ENCODE peak calls at places on chromosomes 6 and 20, in seven cellular contexts. J is trophoblast cell, H is uterus, I is PC-3, E is fibroblast of lung, R is HCT116, T is OCI-LY7. A is an unnamed sample.
A peak's percentile ranks its signal among the peaks of the same experiment; 100 is the strongest.

GRCh38 chr6:150336299-150336698 is 32.5 kb upstream of the IYD start:
- DNase-seq in R (peak; percentile 23), E (peak; percentile 91), H (no peak), J (peak; percentile 8), I (peak; percentile 34), T (peak; percentile 22), A (no peak)

GRCh38 chr20:57293998-57294397 is 27.6 kb upstream of the BMP7 start:
- DNase-seq in H (no peak), R (no peak), J (no peak), E (no peak), T (no peak), I (no peak), A (no peak)

GRCh38 chr6:83384751-83385150 is 46.1 kb downstream of the ME1 start:
- DNase-seq in R (no peak), H (no peak), T (no peak), E (no peak), I (no peak), J (no peak), A (no peak)

GRCh38 chr6:24876496-24877465 is 59.0 kb downstream of the RIPOR2 start:
- DNase-seq in T (no peak), E (no peak), I (no peak), H (no peak), J (peak; percentile 94), R (no peak), A (no peak)

GRCh38 chr6:24646771-24647170 is 780 bp upstream of the KIAA0319 start:
- DNase-seq in I (peak; percentile 86), J (peak; percentile 72), R (no peak), H (no peak), T (no peak), E (peak; percentile 71), A (no peak)

GRCh38 chr20:64038252-64038578 is 2.2 kb downstream of the C20orf204 start:
- DNase-seq in I (no peak), J (no peak), E (no peak), R (peak; percentile 13), H (no peak), T (peak; percentile 51), A (peak; percentile 47)

GRCh38 chr6:136335736-136336362 is 46.2 kb upstream of the BCLAF1 start:
- DNase-seq in E (no peak), T (no peak), R (no peak), J (no peak), H (no peak), I (no peak), A (no peak)

GRCh38 chr6:69792292-69792691 is 4.5 kb downstream of the LMBRD1 start:
- DNase-seq in R (no peak), T (no peak), H (no peak), J (no peak), E (no peak), I (no peak), A (no peak)

GRCh38 chr6:126721581-126722145 is 381.7 kb downstream of the CENPW start:
- DNase-seq in R (peak; percentile 49), T (no peak), E (peak; percentile 96), J (peak; percentile 57), H (no peak), I (peak; percentile 47), A (no peak)

GRCh38 chr6:107603029-107603428 is 113.1 kb downstream of the SOBP start:
- DNase-seq in H (no peak), J (no peak), E (no peak), R (no peak), T (no peak), I (no peak), A (no peak)

GRCh38 chr20:62155428-62156253 is 12.1 kb downstream of the SS18L1 start:
- DNase-seq in I (peak; percentile 98), E (no peak), H (no peak), R (no peak), T (no peak), J (peak; percentile 46), A (no peak)

GRCh38 chr20:63574156-63574828 is at the start of gene HELZ2:
- DNase-seq in H (peak; percentile 79), T (peak; percentile 68), R (peak; percentile 16), J (peak; percentile 32), E (peak; percentile 53), I (peak; percentile 58), A (peak; percentile 74)

GRCh38 chr6:119024111-119024510 is 54.4 kb downstream of the FAM184A start:
- DNase-seq in R (no peak), H (no peak), E (no peak), T (no peak), I (no peak), J (no peak), A (no peak)

GRCh38 chr6:7153807-7154206 is 46.0 kb downstream of the RREB1 start:
- DNase-seq in H (no peak), T (no peak), R (no peak), J (no peak), I (no peak), E (no peak), A (no peak)

GRCh38 chr6:142821860-142822259 is 123.1 kb downstream of the HIVEP2 start:
- DNase-seq in E (no peak), J (no peak), I (no peak), R (no peak), H (no peak), T (no peak), A (peak; percentile 21)

GRCh38 chr6:16725145-16725864 is 36.0 kb downstream of the ATXN1 start:
- DNase-seq in I (peak; percentile 52), H (no peak), R (no peak), E (peak; percentile 81), T (no peak), J (no peak), A (no peak)

GRCh38 chr6:111692327-111693164 is 86.9 kb upstream of the TRAF3IP2 start:
- DNase-seq in H (no peak), E (peak; percentile 56), J (no peak), I (no peak), T (no peak), R (no peak), A (peak; percentile 69)

GRCh38 chr6:112956696-112957525 is 609.8 kb downstream of the RFPL4B start:
- DNase-seq in I (peak; percentile 40), E (peak; percentile 98), T (no peak), H (no peak), R (no peak), J (no peak), A (no peak)

GRCh38 chr6:117605169-117605826 is 3.0 kb upstream of the GOPC start:
- DNase-seq in E (peak; percentile 76), R (peak; percentile 71), T (peak; percentile 78), J (peak; percentile 42), I (peak; percentile 69), H (peak; percentile 29), A (no peak)

GRCh38 chr6:93350774-93351173 is 68.6 kb downstream of the EPHA7 start:
- DNase-seq in T (no peak), H (no peak), R (no peak), I (no peak), J (no peak), E (no peak), A (no peak)
- H3K4me3 ChIP-seq in T (no peak overlapping the region), H (no peak overlapping the region), R (no peak overlapping the region), I (no peak overlapping the region), J (no peak overlapping the region), E (no peak overlapping the region), A (no peak overlapping the region)

DNA sequence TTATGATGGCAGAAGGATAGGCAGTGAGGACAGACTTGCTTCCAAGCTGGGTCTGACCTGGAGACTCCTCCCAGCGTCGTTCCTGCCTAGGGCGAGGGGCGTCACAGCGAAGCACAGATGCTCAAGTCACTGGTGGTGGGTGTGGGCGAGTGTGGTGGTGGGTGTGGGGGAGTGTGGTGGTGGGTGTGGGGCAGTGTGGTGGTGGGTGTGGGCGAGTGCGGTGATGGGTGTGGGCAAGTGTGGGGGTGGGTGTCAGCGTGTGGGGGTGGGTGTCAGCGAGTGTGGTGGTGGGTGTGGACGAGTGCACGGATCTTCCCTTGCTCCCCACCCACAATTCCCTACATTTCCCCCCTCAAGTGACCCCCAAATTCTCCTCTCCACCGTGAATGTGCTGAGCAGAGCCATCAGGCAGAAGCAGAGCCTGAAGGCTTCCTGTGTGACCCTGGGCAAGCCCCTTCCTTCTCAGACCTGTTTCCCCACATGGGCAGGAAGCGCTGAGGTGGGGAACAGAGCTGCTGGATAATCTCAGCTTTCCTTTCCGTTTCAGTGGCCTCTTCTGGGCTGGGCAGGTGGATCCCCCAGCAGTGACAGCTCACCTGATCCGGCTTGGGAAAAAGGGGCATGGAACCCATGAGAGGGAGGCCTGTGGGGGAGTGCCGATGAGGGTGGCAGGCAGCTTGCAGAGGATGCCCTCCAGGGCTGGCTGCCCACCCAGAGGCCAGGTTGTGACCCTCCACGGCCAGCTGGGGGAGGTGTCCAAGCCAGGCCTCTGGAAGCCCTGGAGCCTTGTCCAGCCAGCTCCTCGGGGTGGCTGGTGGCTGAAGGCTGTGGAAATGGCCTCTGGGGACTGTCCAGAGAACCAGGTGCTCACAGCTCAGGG is 42.9 kb downstream of the RSPO4 start:
- DNase-seq in R (no peak), H (no peak), E (no peak), I (no peak), J (no peak), T (no peak), A (no peak)
- H3K36me3 ChIP-seq in R (no peaks in the 10 kb centered on the region), H (no peaks in the 10 kb centered on the region), E (no peaks in the 10 kb centered on the region), I (no peaks in the 10 kb centered on the region), J (no peaks in the 10 kb centered on the region), T (no peaks in the 10 kb centered on the region), A (no peaks in the 10 kb centered on the region)

GRCh38 chr20:31707258-31707615 is 15.4 kb downstream of the BCL2L1 start:
- DNase-seq in J (no peak), H (no peak), T (no peak), R (no peak), I (no peak), E (no peak), A (no peak)

GRCh38 chr20:31705598-31706597 is 16.8 kb downstream of the BCL2L1 start:
- DNase-seq in J (no peak), T (peak; percentile 89), E (no peak), I (peak; percentile 32), R (no peak), H (no peak), A (no peak)

GRCh38 chr20:31707994-31708744 is 14.5 kb downstream of the BCL2L1 start:
- DNase-seq in J (no peak), H (no peak), R (no peak), T (peak; percentile 93), E (no peak), I (peak; percentile 38), A (peak; percentile 81)

GRCh38 chr20:31705191-31705590 is 17.5 kb downstream of the BCL2L1 start:
- DNase-seq in E (no peak), I (no peak), T (no peak), H (no peak), R (no peak), J (no peak), A (no peak)

DNA sequence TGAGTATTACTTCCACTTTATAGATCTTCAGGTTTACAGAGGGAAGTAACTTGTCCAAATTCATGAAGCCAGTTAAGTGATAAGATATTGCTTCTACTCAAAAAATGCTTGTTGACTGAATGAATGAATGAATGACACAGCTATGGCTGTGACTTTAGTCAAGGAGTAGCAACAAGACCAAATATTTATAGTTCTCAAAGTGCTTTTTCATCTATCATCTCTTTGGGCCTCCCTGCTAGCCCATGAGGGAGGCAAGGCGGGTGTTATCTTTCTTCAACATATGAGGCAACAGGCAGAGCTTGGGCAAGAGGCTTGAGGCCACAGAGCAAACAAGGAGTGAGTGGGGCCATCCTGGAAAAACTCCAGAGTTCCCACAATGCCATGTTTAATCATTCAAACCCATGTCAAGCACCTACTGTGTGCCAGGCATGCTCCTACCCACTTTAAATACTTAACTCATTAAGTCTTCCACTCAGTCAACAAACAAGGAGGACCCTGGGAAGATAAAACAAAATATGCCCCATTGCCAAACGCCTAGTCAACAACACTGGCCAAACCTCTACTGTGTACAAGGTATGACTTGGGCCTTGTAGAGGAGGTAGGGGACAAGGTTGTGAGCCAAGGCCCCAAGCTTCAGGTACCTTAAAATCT is 15.9 kb downstream of the BCL2L1 start:
- DNase-seq in E (no peak), H (no peak), I (peak; percentile 14), T (no peak), J (no peak), R (no peak), A (no peak)
- H3K27ac ChIP-seq in E (no peak overlapping the region), H (no peak overlapping the region), I (peak overlapping the region; percentile 96), T (peak overlapping the region; percentile 98), J (no peak overlapping the region), R (peak overlapping the region; percentile 94), A (peak overlapping the region; percentile 4)

GRCh38 chr6:121619013-121619412 is 183.6 kb downstream of the GJA1 start:
- DNase-seq in I (no peak), T (no peak), H (no peak), R (no peak), J (no peak), E (no peak), A (no peak)
- H3K4me3 ChIP-seq in I (no peak overlapping the region), T (no peak overlapping the region), H (no peak overlapping the region), R (no peak overlapping the region), J (no peak overlapping the region), E (no peak overlapping the region), A (no peak overlapping the region)

A was measured in pancreas.